ENCODE peak calls at places on chromosome 1, in five cellular contexts. C, E, Y, J and Z are unnamed samples.

GRCh38 chr1:114215426-114215825 is 61.8 kb upstream of the SYT6 start:
- DNase-seq in C (no peak), E (no peak), Y (no peak), J (no peak), Z (no peak)

GRCh38 chr1:3352084-3352951 is 102.1 kb upstream of the ARHGEF16 start:
- DNase-seq in C (no peak), E (peak; percentile 18), Y (no peak), J (no peak), Z (no peak)

GRCh38 chr1:113399063-113399583 is 8.8 kb downstream of the MAGI3 start:
- DNase-seq in C (no peak), E (no peak), Y (no peak), J (no peak), Z (peak; percentile 55)

GRCh38 chr1:157154940-157155514 is 16.8 kb upstream of the ETV3 start:
- DNase-seq in C (peak; percentile 71), E (peak; percentile 52), Y (peak; percentile 72), J (peak; percentile 71), Z (no peak)

GRCh38 chr1:98068016-98068415 is 147.2 kb upstream of the DPYD start:
- DNase-seq in C (no peak), E (no peak), Y (no peak), J (no peak), Z (no peak)

GRCh38 chr1:51794868-51795267 is 83.7 kb downstream of the NRDC start:
- DNase-seq in C (no peak), E (no peak), Y (no peak), J (no peak), Z (no peak)

GRCh38 chr1:150621497-150622113 is 7.8 kb downstream of the ENSA start:
- DNase-seq in C (peak; percentile 62), E (peak; percentile 79), Y (peak; percentile 48), J (peak; percentile 26), Z (peak; percentile 47)

GRCh38 chr1:23202263-23202749 is 15.0 kb downstream of the HTR1D start:
- DNase-seq in C (no peak), E (peak; percentile 73), Y (no peak), J (no peak), Z (no peak)

GRCh38 chr1:111745670-111746613 is 6.7 kb upstream of the INKA2 start:
- DNase-seq in C (no peak), E (no peak), Y (no peak), J (no peak), Z (no peak)

GRCh38 chr1:37995773-37996379 is 6.1 kb upstream of the SF3A3 start:
- DNase-seq in C (no peak), E (peak; percentile 89), Y (no peak), J (no peak), Z (peak; percentile 86)

GRCh38 chr1:201191723-201192477 is 1.3 kb downstream of the IGFN1 start:
- DNase-seq in C (peak; percentile 53), E (peak; percentile 98), Y (no peak), J (no peak), Z (no peak)

GRCh38 chr1:216905781-216906180 is 182.6 kb upstream of the ESRRG start:
- DNase-seq in C (no peak), E (no peak), Y (no peak), J (no peak), Z (no peak)

GRCh38 chr1:88998716-88999115 is 6.3 kb upstream of the KYAT3 start:
- DNase-seq in C (peak; percentile 52), E (peak; percentile 69), Y (peak; percentile 64), J (peak; percentile 44), Z (peak; percentile 53)

GRCh38 chr1:213053455-213053854 is 2.4 kb downstream of the RPS6KC1 start:
- DNase-seq in C (no peak), E (no peak), Y (no peak), J (no peak), Z (no peak)

GRCh38 chr1:162384601-162385279 is 3.2 kb downstream of the C1orf226 start:
- DNase-seq in C (no peak), E (no peak), Y (no peak), J (peak; percentile 16), Z (peak; percentile 6)

GRCh38 chr1:101506541-101507164 is 269.8 kb downstream of the S1PR1 start:
- DNase-seq in C (peak; percentile 35), E (peak; percentile 31), Y (peak; percentile 44), J (peak; percentile 38), Z (peak; percentile 33)

GRCh38 chr1:58570094-58570493 is 7.0 kb downstream of the TACSTD2 start:
- DNase-seq in C (no peak), E (no peak), Y (peak; percentile 58), J (no peak), Z (no peak)

GRCh38 chr1:89873757-89874156 is 52.9 kb downstream of the LRRC8D start:
- DNase-seq in C (peak; percentile 38), E (peak; percentile 68), Y (no peak), J (no peak), Z (peak; percentile 7)

GRCh38 chr1:87149166-87150065 is 179.3 kb upstream of the LMO4 start:
- DNase-seq in C (no peak), E (peak; percentile 72), Y (no peak), J (no peak), Z (peak; percentile 33)

GRCh38 chr1:90155721-90156487 is 161.0 kb downstream of the ZNF326 start:
- DNase-seq in C (no peak), E (no peak), Y (no peak), J (no peak), Z (no peak)

GRCh38 chr1:201119206-201119814 is 7.1 kb upstream of the CACNA1S start:
- DNase-seq in C (peak; percentile 62), E (peak; percentile 36), Y (peak; percentile 22), J (peak; percentile 81), Z (peak; percentile 59)

GRCh38 chr1:85047472-85048295 is 616 bp downstream of the MCOLN3 start:
- DNase-seq in C (peak; percentile 6), E (no peak), Y (no peak), J (no peak), Z (peak; percentile 58)

GRCh38 chr1:98383341-98383740 is 278.2 kb upstream of the SNX7 start:
- DNase-seq in C (no peak), E (no peak), Y (no peak), J (no peak), Z (no peak)

GRCh38 chr1:31027693-31028526 is 37.6 kb downstream of the PUM1 start:
- DNase-seq in C (no peak), E (no peak), Y (no peak), J (peak; percentile 73), Z (no peak)

DNA sequence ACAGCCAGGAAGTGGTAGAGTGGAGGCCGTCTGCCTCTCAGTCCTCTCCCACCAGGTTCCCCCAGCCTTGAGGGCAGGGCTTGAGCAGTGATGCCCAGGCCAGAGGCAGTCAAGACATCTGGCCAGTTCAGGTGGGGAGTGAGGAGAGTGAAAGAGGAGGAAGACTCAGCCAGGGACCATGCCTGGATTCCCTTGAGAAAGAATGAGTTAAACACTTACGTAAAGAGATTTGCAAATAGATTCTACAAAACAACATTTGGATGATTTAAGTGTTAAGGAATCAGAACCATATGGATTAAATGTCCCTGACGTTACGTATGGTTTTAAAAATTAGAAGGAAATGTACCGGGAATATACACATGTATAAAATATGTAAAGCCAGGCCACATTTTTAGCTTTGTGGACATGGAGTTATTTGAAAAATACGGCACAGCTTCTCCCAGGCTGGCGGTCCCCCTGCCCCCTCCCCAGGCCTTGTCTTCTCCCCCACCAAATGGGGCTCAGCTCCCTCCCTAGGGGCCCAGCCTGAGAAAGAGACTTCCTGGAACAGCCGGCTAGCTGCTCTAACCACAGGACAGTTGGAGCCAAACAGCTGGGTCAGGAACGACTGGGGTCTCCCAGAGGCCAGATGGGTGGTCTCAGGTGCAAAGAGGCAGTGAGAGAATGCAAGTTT is 188.3 kb upstream of the EDN2 start:
- DNase-seq in C (no peak), E (peak; percentile 95), Y (no peak), J (no peak), Z (no peak)
- TF ChIP-seq SMC3 in C (no peak), E (no peak), Y (no peak), J (no peak), Z (no peak)

DNA sequence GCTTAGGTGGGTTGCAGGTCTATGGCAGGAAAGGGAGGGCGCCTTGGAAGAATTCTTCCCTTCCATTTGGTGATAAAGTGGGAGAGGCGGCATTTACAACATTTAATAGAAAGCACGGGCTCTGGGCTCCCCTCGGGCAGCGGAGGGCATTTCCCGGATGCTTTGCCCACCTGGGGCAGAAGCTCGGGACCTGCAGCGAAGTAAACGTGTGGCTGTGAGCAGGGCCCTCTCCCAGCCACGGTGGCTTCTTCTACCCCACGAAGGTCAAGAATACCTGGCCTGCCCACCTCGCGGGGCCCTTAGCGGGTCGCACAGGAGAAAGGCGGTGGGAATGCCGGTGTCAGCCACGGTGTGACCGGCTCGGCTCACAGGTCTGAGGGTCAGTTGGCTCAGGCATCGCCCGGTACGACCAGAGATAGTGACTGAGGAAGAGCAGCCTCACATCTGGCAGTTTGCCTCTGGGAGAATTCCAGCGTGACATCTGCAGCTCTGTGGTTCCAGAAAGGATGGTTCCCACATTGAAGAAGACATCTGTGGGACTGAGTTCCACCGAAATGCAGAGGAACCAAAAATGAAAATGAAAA is 621 bp upstream of the F3 start:
- DNase-seq in C (no peak), E (peak; percentile 83), Y (no peak), J (no peak), Z (peak; percentile 62)
- TF ChIP-seq SMC3 in C (no peak), E (peak; percentile 11), Y (no peak), J (no peak), Z (no peak)

GRCh38 chr1:221782461-221782860 is 40.6 kb upstream of the DUSP10 start:
- DNase-seq in C (no peak), E (no peak), Y (no peak), J (no peak), Z (no peak)

GRCh38 chr1:221782970-221783369 is 41.1 kb upstream of the DUSP10 start:
- DNase-seq in C (no peak), E (no peak), Y (no peak), J (no peak), Z (no peak)

GRCh38 chr1:221783437-221783836 is 41.5 kb upstream of the DUSP10 start:
- DNase-seq in C (no peak), E (no peak), Y (no peak), J (no peak), Z (no peak)

GRCh38 chr1:221781102-221781744 is 39.3 kb upstream of the DUSP10 start:
- DNase-seq in C (no peak), E (peak; percentile 27), Y (no peak), J (no peak), Z (no peak)

DNA sequence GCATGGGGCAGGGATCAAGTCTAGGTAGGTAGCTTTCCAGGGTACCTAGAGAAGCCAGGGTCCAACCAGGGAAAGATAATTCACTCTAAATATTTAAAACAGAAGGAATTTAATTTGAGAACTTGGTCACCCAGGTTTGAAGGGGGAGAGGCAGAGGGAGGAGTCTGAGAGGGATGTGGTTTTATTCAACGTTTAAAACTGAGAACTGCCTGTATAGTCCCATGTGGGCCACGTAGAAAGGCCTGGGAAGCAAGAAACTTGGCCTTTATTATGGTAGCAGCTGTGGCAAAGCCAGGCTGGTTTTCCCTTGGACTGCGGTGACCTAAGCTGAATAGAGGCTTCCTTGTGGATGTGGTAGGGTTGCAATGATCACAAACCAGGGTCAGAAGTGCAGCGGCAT is 42.0 kb upstream of the DUSP10 start:
- DNase-seq in C (no peak), E (no peak), Y (no peak), J (no peak), Z (no peak)
- TF ChIP-seq SMC3 in C (no peak), E (no peak), Y (no peak), J (no peak), Z (no peak)

GRCh38 chr1:168606096-168606495 is 29.7 kb downstream of the XCL1 start:
- DNase-seq in C (no peak), E (no peak), Y (no peak), J (no peak), Z (no peak)

GRCh38 chr1:168610111-168610510 is 33.7 kb downstream of the XCL1 start:
- DNase-seq in C (no peak), E (no peak), Y (no peak), J (no peak), Z (no peak)

GRCh38 chr1:168605443-168605842 is 29.0 kb downstream of the XCL1 start:
- DNase-seq in C (no peak), E (no peak), Y (no peak), J (no peak), Z (no peak)

GRCh38 chr1:168607872-168608428 is 31.5 kb downstream of the XCL1 start:
- DNase-seq in C (no peak), E (no peak), Y (no peak), J (no peak), Z (no peak)

GRCh38 chr1:168609133-168609715 is 32.8 kb downstream of the XCL1 start:
- DNase-seq in C (no peak), E (peak; percentile 5), Y (no peak), J (no peak), Z (no peak)
- TF ChIP-seq SMC3 in C (no peak), E (no peak), Y (no peak), J (no peak), Z (no peak)